ENCODE peak calls at places on chromosomes 11 and 22, in four cellular contexts. Y is IMR-90, D is H1, T is HCT116. I is an unnamed sample.

GRCh38 chr11:119728226-119728626 is 774 bp downstream of the NECTIN1 start:
- DNase-seq in Y (no peak), D (no peak), T (no peak), I (peak)

GRCh38 chr22:26448941-26449340 is 19.9 kb downstream of the ASPHD2 start:
- DNase-seq in Y (no peak), D (no peak), T (no peak), I (no peak)

GRCh38 chr22:46377566-46378498 is 42.3 kb downstream of the TRMU start:
- DNase-seq in Y (no peak), D (peak), T (peak), I (peak)

GRCh38 chr11:15157181-15157580 is 42.5 kb downstream of the INSC start:
- DNase-seq in Y (peak), D (no peak), T (no peak), I (no peak)

GRCh38 chr11:82978422-82979099 is 77.0 kb downstream of the DDIAS start:
- DNase-seq in Y (peak), D (no peak), T (no peak), I (peak)

GRCh38 chr22:26210390-26210789 is 41.1 kb downstream of the SEZ6L start:
- DNase-seq in Y (no peak), D (no peak), T (no peak), I (no peak)

GRCh38 chr11:3723014-3723708 is 52.0 kb upstream of the CHRNA10 start:
- DNase-seq in Y (peak), D (no peak), T (no peak), I (peak)

GRCh38 chr22:33030923-33031525 is 27.2 kb downstream of the SYN3 start:
- DNase-seq in Y (no peak), D (no peak), T (no peak), I (no peak)

GRCh38 chr11:65854871-65855837 is 2.8 kb downstream of the CFL1 start:
- DNase-seq in Y (no peak), D (no peak), T (no peak), I (no peak)

GRCh38 chr11:34366522-34366921 is 8.7 kb upstream of the ABTB2 start:
- DNase-seq in Y (no peak), D (no peak), T (peak), I (peak)

GRCh38 chr11:111483431-111483830 is 28.8 kb downstream of the BTG4 start:
- DNase-seq in Y (no peak), D (no peak), T (no peak), I (no peak)

GRCh38 chr11:132373405-132374141 is 1003.2 kb downstream of the NTM start:
- DNase-seq in Y (no peak), D (no peak), T (no peak), I (no peak)

GRCh38 chr11:26198697-26199096 is 133.2 kb upstream of the ANO3 start:
- DNase-seq in Y (no peak), D (no peak), T (no peak), I (no peak)

GRCh38 chr11:8329961-8330361 is 66.3 kb upstream of the LMO1 start:
- DNase-seq in Y (no peak), D (no peak), T (no peak), I (no peak)

GRCh38 chr22:19709063-19709769 is 5.1 kb upstream of the SEPTIN5 start:
- DNase-seq in Y (no peak), D (no peak), T (no peak), I (no peak)

GRCh38 chr11:16252373-16252772 is 104.0 kb downstream of the SOX6 start:
- DNase-seq in Y (peak), D (no peak), T (no peak), I (peak)

GRCh38 chr11:125176866-125177265 is 12.3 kb downstream of the PKNOX2 start:
- DNase-seq in Y (no peak), D (no peak), T (no peak), I (no peak)

GRCh38 chr22:26891431-26891830 is 234.0 kb downstream of the MIAT start:
- DNase-seq in Y (peak), D (no peak), T (no peak), I (no peak)

GRCh38 chr11:43574949-43575915 is 105.3 kb upstream of the HSD17B12 start:
- DNase-seq in Y (peak), D (no peak), T (no peak), I (no peak)

GRCh38 chr11:2387266-2387982 is 10.3 kb downstream of the CD81 start:
- DNase-seq in Y (peak), D (no peak), T (no peak), I (no peak)

GRCh38 chr11:130457909-130458729 is 9.7 kb downstream of the ADAMTS15 start:
- DNase-seq in Y (no peak), D (no peak), T (no peak), I (no peak)

GRCh38 chr22:32823024-32823730 is 21.7 kb downstream of the TIMP3 start:
- DNase-seq in Y (peak), D (peak), T (peak), I (peak)

GRCh38 chr11:27913650-27914049 is 194.3 kb downstream of the KIF18A start:
- DNase-seq in Y (peak), D (no peak), T (no peak), I (peak)

DNA sequence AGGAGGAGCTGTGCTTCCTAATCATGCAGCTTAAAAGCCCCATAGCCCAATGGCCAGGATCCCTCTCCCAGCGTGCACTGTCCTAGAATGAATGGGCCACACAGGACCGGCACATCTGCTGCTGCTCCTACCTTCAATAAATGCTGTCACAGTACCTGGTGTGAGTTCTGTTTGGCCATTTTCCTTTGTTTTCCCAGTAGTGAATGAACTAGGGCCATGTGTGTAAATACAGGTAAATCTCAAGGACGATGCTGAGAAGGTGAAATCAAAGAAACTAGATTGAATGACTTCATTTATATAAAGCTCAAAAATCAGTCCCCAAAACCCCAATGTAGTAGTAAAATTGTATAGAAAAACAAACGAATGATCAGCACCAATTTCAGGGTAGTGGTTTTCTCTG is 12.8 kb downstream of the ZP1 start:
- DNase-seq in Y (no peak), D (no peak), T (no peak), I (no peak)
- TF ChIP-seq POLR2A in Y (no peak), D (no peak), T (no peak), I (no peak)

DNA sequence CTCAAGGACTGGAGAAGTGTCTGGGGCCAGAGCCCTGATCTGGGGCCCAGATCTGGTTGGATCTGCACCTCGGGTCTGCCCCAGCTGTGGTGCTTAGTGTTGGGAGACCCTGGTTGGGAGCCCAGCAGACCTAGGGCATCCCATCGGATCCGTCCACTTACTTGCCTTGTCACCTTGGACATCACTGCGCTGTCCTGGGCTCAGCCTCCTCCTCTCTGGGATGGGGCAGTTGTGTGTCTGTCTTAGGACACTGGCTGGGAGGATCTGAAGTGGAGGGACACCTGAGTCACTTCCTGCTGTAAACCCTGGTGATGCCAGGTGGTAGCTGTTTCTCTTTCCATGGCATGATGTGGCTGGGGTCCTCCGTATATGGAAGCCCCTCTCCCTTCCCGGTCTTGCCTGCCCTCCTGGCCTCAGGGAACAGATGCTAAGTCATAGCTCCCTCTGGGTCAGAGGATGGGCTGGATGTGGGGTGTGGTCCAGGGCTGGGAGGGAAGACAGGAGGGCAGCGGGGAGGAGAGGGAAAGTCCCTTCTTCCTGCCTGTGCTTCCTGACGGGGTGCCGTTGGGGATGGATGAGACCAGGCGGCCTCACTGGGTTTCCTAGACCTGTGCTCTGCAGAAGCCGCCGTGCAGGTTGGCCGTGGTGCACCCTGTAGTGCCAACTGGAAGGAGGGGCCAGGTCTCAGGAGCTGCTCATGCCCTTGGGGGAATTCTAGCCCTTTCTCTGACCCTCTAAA is 12.1 kb upstream of the OMP start:
- DNase-seq in Y (no peak), D (no peak), T (no peak), I (no peak)
- TF ChIP-seq CEBPB in Y (no peak), D (no peak), T (no peak), I (no peak)

GRCh38 chr11:117096973-117097566 is 1.2 kb downstream of the SIK3 start:
- DNase-seq in Y (no peak), D (no peak), T (no peak), I (no peak)

GRCh38 chr11:117097567-117098268 is 510 bp downstream of the SIK3 start:
- DNase-seq in Y (no peak), D (no peak), T (no peak), I (no peak)

GRCh38 chr11:117099681-117100080 is 1.5 kb upstream of the SIK3 start:
- DNase-seq in Y (no peak), D (no peak), T (no peak), I (no peak)

GRCh38 chr11:117096140-117096972 is 1.9 kb downstream of the SIK3 start:
- DNase-seq in Y (no peak), D (peak), T (no peak), I (peak)

DNA sequence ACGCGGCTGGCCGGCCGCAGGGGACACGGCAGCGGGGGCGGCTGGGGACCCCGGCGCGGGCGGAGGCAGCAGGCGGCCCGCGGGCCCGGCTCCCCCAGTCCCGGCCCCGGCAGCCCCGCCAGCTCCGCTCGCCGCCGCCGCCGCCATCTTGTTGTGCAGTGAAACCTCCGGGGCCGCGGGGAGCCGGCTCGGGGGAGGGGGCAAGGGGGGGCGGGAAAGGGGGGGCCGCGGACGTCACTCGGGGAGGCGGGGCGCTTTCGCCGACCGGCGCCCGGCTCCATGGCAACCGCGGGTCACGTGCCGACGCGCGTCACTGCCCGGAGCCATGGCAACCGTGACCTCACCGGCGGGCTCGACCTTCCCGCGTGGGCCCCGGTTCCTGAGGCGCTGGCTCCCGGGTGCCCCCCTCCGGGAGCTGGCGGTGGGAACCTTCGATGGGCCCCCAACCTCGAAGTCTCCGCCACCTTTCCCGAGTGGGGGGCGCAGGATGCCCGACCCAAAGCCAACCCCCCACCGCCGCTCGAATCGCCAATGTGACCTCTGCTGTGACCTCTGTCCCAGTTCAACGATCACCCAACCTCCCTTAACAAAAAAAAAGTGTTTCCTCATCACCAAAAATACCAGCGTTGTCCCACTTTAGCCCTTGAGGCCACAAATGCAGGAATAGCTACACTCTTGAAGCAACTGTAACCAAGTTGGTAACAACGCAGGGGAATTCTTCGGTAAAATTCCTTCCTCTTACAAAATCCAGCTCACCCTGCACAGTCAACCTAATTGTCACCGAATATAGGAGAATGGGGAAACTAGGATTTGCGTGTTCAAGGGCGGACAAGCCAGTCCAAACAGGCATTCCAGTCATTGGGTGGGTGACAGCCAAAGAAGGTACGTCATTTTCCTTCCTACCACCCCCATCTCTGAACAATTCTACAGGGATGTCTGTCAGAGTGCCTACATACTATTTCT is at the start of gene SIK3:
- DNase-seq in Y (peak), D (peak), T (peak), I (peak)
- TF ChIP-seq POLR2A in Y (peak), D (no peak), T (no peak), I (peak)

GRCh38 chr11:6650104-6650503 is 5.5 kb downstream of the DCHS1 start:
- DNase-seq in Y (no peak), D (no peak), T (no peak), I (no peak)

GRCh38 chr11:6648505-6648904 is 7.1 kb downstream of the DCHS1 start:
- DNase-seq in Y (no peak), D (no peak), T (no peak), I (no peak)

GRCh38 chr11:6653055-6653454 is 2.6 kb downstream of the DCHS1 start:
- DNase-seq in Y (no peak), D (no peak), T (no peak), I (no peak)

GRCh38 chr11:6653656-6654055 is 2.0 kb downstream of the DCHS1 start:
- DNase-seq in Y (no peak), D (no peak), T (no peak), I (no peak)

GRCh38 chr11:6650980-6651379 is 4.6 kb downstream of the DCHS1 start:
- DNase-seq in Y (peak), D (no peak), T (no peak), I (no peak)
- TF ChIP-seq CEBPB in Y (no peak), D (no peak), T (no peak), I (no peak)

DNA sequence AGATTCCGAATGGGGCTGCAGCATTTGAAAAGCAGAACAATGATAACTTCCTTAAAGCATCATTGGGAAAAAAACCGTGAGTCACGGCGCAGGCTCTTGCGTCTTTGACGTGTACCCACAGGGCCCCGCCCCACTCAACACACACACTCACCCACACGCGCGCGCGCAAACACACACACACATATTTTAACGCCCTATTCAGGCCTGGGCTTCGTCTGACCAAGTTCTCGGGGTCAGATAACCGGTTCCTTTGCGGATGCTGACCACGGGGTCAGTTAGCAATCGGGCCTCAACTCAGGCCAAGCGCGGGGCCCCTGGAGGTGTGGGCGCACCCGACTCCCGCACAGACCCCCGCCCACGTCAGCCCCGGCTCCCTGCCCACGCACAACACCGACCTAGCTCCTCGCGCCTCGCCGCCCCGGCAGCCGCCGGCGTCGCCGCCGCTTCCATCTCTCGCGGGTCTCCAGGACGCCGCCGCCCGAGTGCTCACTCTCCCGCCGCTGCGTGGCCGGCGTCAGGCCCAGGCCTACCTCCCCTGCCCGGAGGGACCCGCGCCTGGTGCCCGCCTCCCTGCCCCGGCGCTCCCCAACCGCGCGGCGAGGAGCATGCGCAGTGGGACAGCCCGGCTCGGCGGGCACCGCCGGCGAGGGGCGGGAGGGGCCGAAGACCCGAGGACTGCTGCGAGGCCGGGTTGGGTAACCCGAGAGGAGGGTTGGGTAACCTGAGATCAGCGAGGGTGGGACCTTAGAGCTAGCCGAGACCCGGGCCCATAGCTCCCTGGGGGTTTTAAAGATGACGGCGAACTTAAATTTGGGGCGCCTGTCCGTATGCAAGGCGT is at the start of gene SLC36A4:
- DNase-seq in Y (peak), D (peak), T (peak), I (peak)
- TF ChIP-seq POLR2A in Y (peak), D (peak), T (peak), I (peak)

DNA sequence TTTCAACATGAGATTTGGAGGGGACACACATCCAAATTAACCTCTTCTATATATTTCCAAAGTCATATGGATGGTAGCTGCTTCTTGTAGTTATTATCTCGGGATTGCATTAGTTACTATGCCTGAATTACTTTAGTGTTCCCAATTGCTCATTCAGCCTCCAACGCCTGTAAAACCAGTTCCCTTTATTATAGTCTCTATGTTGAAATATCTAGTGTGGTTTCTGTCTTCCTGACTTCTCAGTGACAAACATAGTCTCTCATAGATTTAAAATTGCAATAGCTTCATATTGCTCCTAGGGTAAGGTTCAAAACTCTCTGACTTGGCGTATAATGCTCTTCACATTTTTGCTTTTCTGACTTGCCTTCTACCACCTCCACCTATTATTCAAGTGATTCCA is 366.4 kb downstream of the CASP12 start:
- DNase-seq in Y (no peak), D (no peak), T (no peak), I (no peak)
- TF ChIP-seq CEBPB in Y (no peak), D (no peak), T (no peak), I (no peak)

GRCh38 chr11:9758676-9759518 is 95.0 kb downstream of the SWAP70 start:
- DNase-seq in Y (peak), D (no peak), T (peak), I (peak)

GRCh38 chr11:9759519-9760179 is 95.8 kb downstream of the SWAP70 start:
- DNase-seq in Y (peak), D (no peak), T (peak), I (peak)

GRCh38 chr11:9756461-9756860 is 92.6 kb downstream of the SWAP70 start:
- DNase-seq in Y (no peak), D (no peak), T (no peak), I (no peak)

GRCh38 chr11:9756878-9757277 is 93.0 kb downstream of the SWAP70 start:
- DNase-seq in Y (no peak), D (no peak), T (no peak), I (no peak)

DNA sequence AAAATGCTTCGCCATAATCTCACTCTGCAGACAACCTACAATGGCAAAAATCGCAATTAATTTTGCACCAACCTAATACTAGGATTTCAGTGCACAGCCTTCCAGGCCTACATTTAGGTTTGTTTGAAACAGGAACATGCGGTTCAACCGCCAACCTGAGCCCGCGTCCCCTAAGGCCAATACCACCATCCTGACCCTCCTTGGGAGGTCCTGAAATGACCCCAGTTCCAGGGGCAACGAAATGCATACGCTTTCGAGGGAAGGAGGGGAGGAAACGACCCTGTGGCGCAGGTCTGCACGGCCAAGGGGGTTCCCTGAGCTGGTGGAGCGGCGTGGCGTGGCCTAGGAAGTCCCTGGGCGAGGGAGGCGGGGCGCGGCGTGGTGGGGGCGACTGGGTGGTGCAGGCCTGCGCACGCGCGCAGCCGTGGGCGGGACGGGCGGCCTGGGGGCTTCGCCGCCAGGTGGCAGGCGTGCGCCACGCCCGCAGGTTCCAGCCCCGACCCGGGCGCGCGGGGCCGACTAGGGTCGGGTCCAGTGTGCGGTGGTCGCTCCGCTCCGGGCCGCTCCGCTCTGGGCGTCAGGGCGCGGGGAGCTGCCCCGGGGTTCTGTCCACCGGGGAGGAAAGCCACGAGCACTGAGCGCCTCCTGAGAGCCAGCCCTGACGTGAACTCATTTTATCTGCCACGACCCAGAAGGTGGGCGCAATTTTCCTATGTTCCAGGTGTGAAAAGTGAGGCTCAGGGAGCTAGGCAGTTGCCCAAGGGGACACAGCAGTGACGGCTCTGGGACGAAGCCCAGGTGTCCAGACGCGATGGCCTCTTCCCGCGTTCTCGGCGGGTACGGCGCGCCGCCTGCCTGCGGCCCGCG is 94.2 kb downstream of the SWAP70 start:
- DNase-seq in Y (peak), D (no peak), T (peak), I (peak)
- TF ChIP-seq POLR2A in Y (no peak), D (no peak), T (no peak), I (peak)

GRCh38 chr22:30861688-30862552 is 106.7 kb downstream of the MORC2 start:
- DNase-seq in Y (no peak), D (no peak), T (no peak), I (no peak)
- TF ChIP-seq CEBPB in Y (no peak), D (no peak), T (no peak), I (no peak)

GRCh38 chr11:84319853-84320252 is 1033.7 kb upstream of the CCDC90B start:
- DNase-seq in Y (no peak), D (no peak), T (no peak), I (no peak)

GRCh38 chr11:84313830-84314359 is 1027.7 kb upstream of the CCDC90B start:
- DNase-seq in Y (no peak), D (no peak), T (no peak), I (no peak)

GRCh38 chr11:84322211-84322610 is 1036.0 kb upstream of the CCDC90B start:
- DNase-seq in Y (no peak), D (no peak), T (no peak), I (no peak)

GRCh38 chr11:84316866-84317560 is 1030.8 kb upstream of the CCDC90B start:
- DNase-seq in Y (peak), D (no peak), T (no peak), I (no peak)
- TF ChIP-seq POLR2A in Y (no peak), D (no peak), T (no peak), I (no peak)

I was measured in A549.